ENCODE peak calls at places on chromosomes 6 and 20, in six cellular contexts. One of them, this sample, is unnamed.

GRCh38 chr20:36307412-36308317 is 1.5 kb downstream of the DLGAP4 start:
- DNase-seq in HEK293T: peak; percentile 6
- DNase-seq in stimulated activated CD4-positive, alpha-beta T cell treated with anti-CD3 and anti-CD28 coated beads, Interleukin-1b, Interleukin-23, amount 100 ng/mL, for 4 hours: no peak
- DNase-seq in lung: no peak
- DNase-seq in stimulated activated CD8-positive, alpha-beta memory T cell treated with anti-CD3 and anti-CD28 coated beads, Interleukin-4, amount 100 ng/mL, for 24 hours: no peak
- DNase-seq in NCI-H524: no peak
- DNase-seq in this sample: no peak

GRCh38 chr20:58993332-58994248 is 12.5 kb downstream of the NELFCD start:
- DNase-seq in HEK293T: no peak
- DNase-seq in stimulated activated CD4-positive, alpha-beta T cell treated with anti-CD3 and anti-CD28 coated beads, Interleukin-1b, Interleukin-23, amount 100 ng/mL, for 4 hours: no peak
- DNase-seq in lung: no peak
- DNase-seq in stimulated activated CD8-positive, alpha-beta memory T cell treated with anti-CD3 and anti-CD28 coated beads, Interleukin-4, amount 100 ng/mL, for 24 hours: no peak
- DNase-seq in NCI-H524: no peak
- DNase-seq in this sample: no peak

GRCh38 chr6:17012421-17013225 is 89.2 kb upstream of the STMND1 start:
- DNase-seq in HEK293T: peak; percentile 27
- DNase-seq in stimulated activated CD4-positive, alpha-beta T cell treated with anti-CD3 and anti-CD28 coated beads, Interleukin-1b, Interleukin-23, amount 100 ng/mL, for 4 hours: no peak
- DNase-seq in lung: no peak
- DNase-seq in stimulated activated CD8-positive, alpha-beta memory T cell treated with anti-CD3 and anti-CD28 coated beads, Interleukin-4, amount 100 ng/mL, for 24 hours: no peak
- DNase-seq in NCI-H524: peak; percentile 16
- DNase-seq in this sample: no peak

GRCh38 chr6:3061501-3061941 is 6.8 kb upstream of the RIPK1 start:
- DNase-seq in HEK293T: no peak
- DNase-seq in stimulated activated CD4-positive, alpha-beta T cell treated with anti-CD3 and anti-CD28 coated beads, Interleukin-1b, Interleukin-23, amount 100 ng/mL, for 4 hours: no peak
- DNase-seq in lung: no peak
- DNase-seq in stimulated activated CD8-positive, alpha-beta memory T cell treated with anti-CD3 and anti-CD28 coated beads, Interleukin-4, amount 100 ng/mL, for 24 hours: no peak
- DNase-seq in NCI-H524: no peak
- DNase-seq in this sample: no peak

GRCh38 chr6:41594326-41594725 is 43.9 kb upstream of the MDFI start:
- DNase-seq in HEK293T: no peak
- DNase-seq in stimulated activated CD4-positive, alpha-beta T cell treated with anti-CD3 and anti-CD28 coated beads, Interleukin-1b, Interleukin-23, amount 100 ng/mL, for 4 hours: no peak
- DNase-seq in lung: no peak
- DNase-seq in stimulated activated CD8-positive, alpha-beta memory T cell treated with anti-CD3 and anti-CD28 coated beads, Interleukin-4, amount 100 ng/mL, for 24 hours: no peak
- DNase-seq in NCI-H524: no peak
- DNase-seq in this sample: no peak

GRCh38 chr6:128723667-128724066 is 159.3 kb upstream of the LAMA2 start:
- DNase-seq in HEK293T: no peak
- DNase-seq in stimulated activated CD4-positive, alpha-beta T cell treated with anti-CD3 and anti-CD28 coated beads, Interleukin-1b, Interleukin-23, amount 100 ng/mL, for 4 hours: no peak
- DNase-seq in lung: no peak
- DNase-seq in stimulated activated CD8-positive, alpha-beta memory T cell treated with anti-CD3 and anti-CD28 coated beads, Interleukin-4, amount 100 ng/mL, for 24 hours: no peak
- DNase-seq in NCI-H524: no peak
- DNase-seq in this sample: no peak

GRCh38 chr6:144197919-144198318 is 47.6 kb downstream of the STX11 start:
- DNase-seq in HEK293T: no peak
- DNase-seq in stimulated activated CD4-positive, alpha-beta T cell treated with anti-CD3 and anti-CD28 coated beads, Interleukin-1b, Interleukin-23, amount 100 ng/mL, for 4 hours: no peak
- DNase-seq in lung: no peak
- DNase-seq in stimulated activated CD8-positive, alpha-beta memory T cell treated with anti-CD3 and anti-CD28 coated beads, Interleukin-4, amount 100 ng/mL, for 24 hours: no peak
- DNase-seq in NCI-H524: no peak
- DNase-seq in this sample: no peak

GRCh38 chr6:138109042-138109997 is 2.1 kb upstream of the PERP start:
- DNase-seq in HEK293T: peak; percentile 54
- DNase-seq in stimulated activated CD4-positive, alpha-beta T cell treated with anti-CD3 and anti-CD28 coated beads, Interleukin-1b, Interleukin-23, amount 100 ng/mL, for 4 hours: peak; percentile 75
- DNase-seq in lung: peak; percentile 68
- DNase-seq in stimulated activated CD8-positive, alpha-beta memory T cell treated with anti-CD3 and anti-CD28 coated beads, Interleukin-4, amount 100 ng/mL, for 24 hours: peak; percentile 64
- DNase-seq in NCI-H524: peak; percentile 80
- DNase-seq in this sample: peak; percentile 90

GRCh38 chr6:11665636-11666335 is 112.8 kb downstream of the ADTRP start:
- DNase-seq in HEK293T: no peak
- DNase-seq in stimulated activated CD4-positive, alpha-beta T cell treated with anti-CD3 and anti-CD28 coated beads, Interleukin-1b, Interleukin-23, amount 100 ng/mL, for 4 hours: no peak
- DNase-seq in lung: no peak
- DNase-seq in stimulated activated CD8-positive, alpha-beta memory T cell treated with anti-CD3 and anti-CD28 coated beads, Interleukin-4, amount 100 ng/mL, for 24 hours: no peak
- DNase-seq in NCI-H524: no peak
- DNase-seq in this sample: no peak

GRCh38 chr6:89140347-89141159 is 5.3 kb upstream of the PM20D2 start:
- DNase-seq in HEK293T: no peak
- DNase-seq in stimulated activated CD4-positive, alpha-beta T cell treated with anti-CD3 and anti-CD28 coated beads, Interleukin-1b, Interleukin-23, amount 100 ng/mL, for 4 hours: no peak
- DNase-seq in lung: no peak
- DNase-seq in stimulated activated CD8-positive, alpha-beta memory T cell treated with anti-CD3 and anti-CD28 coated beads, Interleukin-4, amount 100 ng/mL, for 24 hours: no peak
- DNase-seq in NCI-H524: no peak
- DNase-seq in this sample: no peak

GRCh38 chr6:105072799-105073199 is 107.0 kb downstream of the POPDC3 start:
- DNase-seq in HEK293T: no peak
- DNase-seq in stimulated activated CD4-positive, alpha-beta T cell treated with anti-CD3 and anti-CD28 coated beads, Interleukin-1b, Interleukin-23, amount 100 ng/mL, for 4 hours: no peak
- DNase-seq in lung: no peak
- DNase-seq in stimulated activated CD8-positive, alpha-beta memory T cell treated with anti-CD3 and anti-CD28 coated beads, Interleukin-4, amount 100 ng/mL, for 24 hours: no peak
- DNase-seq in NCI-H524: no peak
- DNase-seq in this sample: no peak

GRCh38 chr6:24827162-24827561 is 28.4 kb upstream of the ARMH2 start:
- DNase-seq in HEK293T: no peak
- DNase-seq in stimulated activated CD4-positive, alpha-beta T cell treated with anti-CD3 and anti-CD28 coated beads, Interleukin-1b, Interleukin-23, amount 100 ng/mL, for 4 hours: no peak
- DNase-seq in lung: no peak
- DNase-seq in stimulated activated CD8-positive, alpha-beta memory T cell treated with anti-CD3 and anti-CD28 coated beads, Interleukin-4, amount 100 ng/mL, for 24 hours: no peak
- DNase-seq in NCI-H524: peak; percentile 12
- DNase-seq in this sample: no peak

GRCh38 chr20:23926941-23927872 is 47.7 kb upstream of the CST5 start:
- DNase-seq in HEK293T: no peak
- DNase-seq in stimulated activated CD4-positive, alpha-beta T cell treated with anti-CD3 and anti-CD28 coated beads, Interleukin-1b, Interleukin-23, amount 100 ng/mL, for 4 hours: no peak
- DNase-seq in lung: no peak
- DNase-seq in stimulated activated CD8-positive, alpha-beta memory T cell treated with anti-CD3 and anti-CD28 coated beads, Interleukin-4, amount 100 ng/mL, for 24 hours: no peak
- DNase-seq in NCI-H524: no peak
- DNase-seq in this sample: peak; percentile 40

GRCh38 chr20:17169575-17170136 is 57.2 kb upstream of the PCSK2 start:
- DNase-seq in HEK293T: no peak
- DNase-seq in stimulated activated CD4-positive, alpha-beta T cell treated with anti-CD3 and anti-CD28 coated beads, Interleukin-1b, Interleukin-23, amount 100 ng/mL, for 4 hours: no peak
- DNase-seq in lung: no peak
- DNase-seq in stimulated activated CD8-positive, alpha-beta memory T cell treated with anti-CD3 and anti-CD28 coated beads, Interleukin-4, amount 100 ng/mL, for 24 hours: no peak
- DNase-seq in NCI-H524: peak; percentile 50
- DNase-seq in this sample: no peak

GRCh38 chr6:130190701-130191375 is 31.9 kb downstream of the SAMD3 start:
- DNase-seq in HEK293T: no peak
- DNase-seq in stimulated activated CD4-positive, alpha-beta T cell treated with anti-CD3 and anti-CD28 coated beads, Interleukin-1b, Interleukin-23, amount 100 ng/mL, for 4 hours: no peak
- DNase-seq in lung: no peak
- DNase-seq in stimulated activated CD8-positive, alpha-beta memory T cell treated with anti-CD3 and anti-CD28 coated beads, Interleukin-4, amount 100 ng/mL, for 24 hours: no peak
- DNase-seq in NCI-H524: no peak
- DNase-seq in this sample: no peak

GRCh38 chr6:137705166-137706064 is 161.6 kb upstream of the TNFAIP3 start:
- DNase-seq in HEK293T: peak; percentile 77
- DNase-seq in stimulated activated CD4-positive, alpha-beta T cell treated with anti-CD3 and anti-CD28 coated beads, Interleukin-1b, Interleukin-23, amount 100 ng/mL, for 4 hours: peak; percentile 61
- DNase-seq in lung: peak; percentile 58
- DNase-seq in stimulated activated CD8-positive, alpha-beta memory T cell treated with anti-CD3 and anti-CD28 coated beads, Interleukin-4, amount 100 ng/mL, for 24 hours: peak; percentile 57
- DNase-seq in NCI-H524: peak; percentile 59
- DNase-seq in this sample: peak; percentile 88

GRCh38 chr6:31270788-31271640 is 878 bp downstream of the HLA-C start:
- DNase-seq in HEK293T: peak; percentile 30
- DNase-seq in stimulated activated CD4-positive, alpha-beta T cell treated with anti-CD3 and anti-CD28 coated beads, Interleukin-1b, Interleukin-23, amount 100 ng/mL, for 4 hours: no peak
- DNase-seq in lung: peak; percentile 87
- DNase-seq in stimulated activated CD8-positive, alpha-beta memory T cell treated with anti-CD3 and anti-CD28 coated beads, Interleukin-4, amount 100 ng/mL, for 24 hours: peak; percentile 43
- DNase-seq in NCI-H524: no peak
- DNase-seq in this sample: peak; percentile 69

GRCh38 chr6:148457137-148457842 is 114.7 kb downstream of the SASH1 start:
- DNase-seq in HEK293T: no peak
- DNase-seq in stimulated activated CD4-positive, alpha-beta T cell treated with anti-CD3 and anti-CD28 coated beads, Interleukin-1b, Interleukin-23, amount 100 ng/mL, for 4 hours: no peak
- DNase-seq in lung: no peak
- DNase-seq in stimulated activated CD8-positive, alpha-beta memory T cell treated with anti-CD3 and anti-CD28 coated beads, Interleukin-4, amount 100 ng/mL, for 24 hours: no peak
- DNase-seq in NCI-H524: no peak
- DNase-seq in this sample: no peak

GRCh38 chr6:73262701-73263569 is at the start of gene KHDC1:
- DNase-seq in HEK293T: peak; percentile 81
- DNase-seq in stimulated activated CD4-positive, alpha-beta T cell treated with anti-CD3 and anti-CD28 coated beads, Interleukin-1b, Interleukin-23, amount 100 ng/mL, for 4 hours: peak; percentile 28
- DNase-seq in lung: peak; percentile 35
- DNase-seq in stimulated activated CD8-positive, alpha-beta memory T cell treated with anti-CD3 and anti-CD28 coated beads, Interleukin-4, amount 100 ng/mL, for 24 hours: peak; percentile 23
- DNase-seq in NCI-H524: peak; percentile 83
- DNase-seq in this sample: peak; percentile 46

GRCh38 chr6:134621858-134622257 is 303.9 kb upstream of the SGK1 start:
- DNase-seq in HEK293T: no peak
- DNase-seq in stimulated activated CD4-positive, alpha-beta T cell treated with anti-CD3 and anti-CD28 coated beads, Interleukin-1b, Interleukin-23, amount 100 ng/mL, for 4 hours: no peak
- DNase-seq in lung: no peak
- DNase-seq in stimulated activated CD8-positive, alpha-beta memory T cell treated with anti-CD3 and anti-CD28 coated beads, Interleukin-4, amount 100 ng/mL, for 24 hours: no peak
- DNase-seq in NCI-H524: peak; percentile 15
- DNase-seq in this sample: no peak

GRCh38 chr6:118659513-118660217 is 8.3 kb upstream of the CEP85L start:
- DNase-seq in HEK293T: no peak
- DNase-seq in stimulated activated CD4-positive, alpha-beta T cell treated with anti-CD3 and anti-CD28 coated beads, Interleukin-1b, Interleukin-23, amount 100 ng/mL, for 4 hours: no peak
- DNase-seq in lung: no peak
- DNase-seq in stimulated activated CD8-positive, alpha-beta memory T cell treated with anti-CD3 and anti-CD28 coated beads, Interleukin-4, amount 100 ng/mL, for 24 hours: no peak
- DNase-seq in NCI-H524: no peak
- DNase-seq in this sample: no peak

GRCh38 chr20:38671186-38671585 is 53.1 kb upstream of the SLC32A1 start:
- DNase-seq in HEK293T: no peak
- DNase-seq in stimulated activated CD4-positive, alpha-beta T cell treated with anti-CD3 and anti-CD28 coated beads, Interleukin-1b, Interleukin-23, amount 100 ng/mL, for 4 hours: no peak
- DNase-seq in lung: no peak
- DNase-seq in stimulated activated CD8-positive, alpha-beta memory T cell treated with anti-CD3 and anti-CD28 coated beads, Interleukin-4, amount 100 ng/mL, for 24 hours: no peak
- DNase-seq in NCI-H524: no peak
- DNase-seq in this sample: no peak

GRCh38 chr6:133964052-133964451 is 11.0 kb downstream of the TBPL1 start:
- DNase-seq in HEK293T: no peak
- DNase-seq in stimulated activated CD4-positive, alpha-beta T cell treated with anti-CD3 and anti-CD28 coated beads, Interleukin-1b, Interleukin-23, amount 100 ng/mL, for 4 hours: no peak
- DNase-seq in lung: no peak
- DNase-seq in stimulated activated CD8-positive, alpha-beta memory T cell treated with anti-CD3 and anti-CD28 coated beads, Interleukin-4, amount 100 ng/mL, for 24 hours: no peak
- DNase-seq in NCI-H524: no peak
- DNase-seq in this sample: no peak

GRCh38 chr6:7629321-7629720 is 39.3 kb downstream of the SNRNP48 start:
- DNase-seq in HEK293T: no peak
- DNase-seq in stimulated activated CD4-positive, alpha-beta T cell treated with anti-CD3 and anti-CD28 coated beads, Interleukin-1b, Interleukin-23, amount 100 ng/mL, for 4 hours: no peak
- DNase-seq in lung: no peak
- DNase-seq in stimulated activated CD8-positive, alpha-beta memory T cell treated with anti-CD3 and anti-CD28 coated beads, Interleukin-4, amount 100 ng/mL, for 24 hours: no peak
- DNase-seq in NCI-H524: no peak
- DNase-seq in this sample: no peak

GRCh38 chr20:17505664-17506517 is 25.3 kb downstream of the BFSP1 start:
- DNase-seq in HEK293T: no peak
- DNase-seq in stimulated activated CD4-positive, alpha-beta T cell treated with anti-CD3 and anti-CD28 coated beads, Interleukin-1b, Interleukin-23, amount 100 ng/mL, for 4 hours: peak; percentile 48
- DNase-seq in lung: no peak
- DNase-seq in stimulated activated CD8-positive, alpha-beta memory T cell treated with anti-CD3 and anti-CD28 coated beads, Interleukin-4, amount 100 ng/mL, for 24 hours: peak; percentile 52
- DNase-seq in NCI-H524: no peak
- DNase-seq in this sample: peak; percentile 31